ENCODE peak calls at places on chromosomes 16 and 17, in five cellular contexts. V is tibial nerve; R is activated CD4-positive, alpha-beta memory T cell treated with anti-CD3 and anti-CD28 coated beads, Interleukin-2, amount 10 ng/mL, durations not matched to agents 7 days and 5 days; M is upper lobe of right lung; C is KBM-7. N is an unnamed sample.

GRCh38 chr17:38897671-38898290 is 27.6 kb upstream of the LASP1NB start:
- DNase-seq in V (no peak), R (no peak), M (no peak), C (no peak), N (no peak)

GRCh38 chr17:29958947-29959657 is 17.7 kb downstream of the EFCAB5 start:
- DNase-seq in V (no peak), R (no peak), M (no peak), C (no peak), N (no peak)

GRCh38 chr17:63579633-63580032 is 21.1 kb upstream of the TACO1 start:
- DNase-seq in V (no peak), R (no peak), M (no peak), C (no peak), N (no peak)

GRCh38 chr17:50447870-50448573 is 20.7 kb downstream of the CHAD start:
- DNase-seq in V (no peak), R (no peak), M (no peak), C (no peak), N (no peak)

GRCh38 chr17:33142703-33143299 is 150.3 kb downstream of the ASIC2 start:
- DNase-seq in V (no peak), R (no peak), M (no peak), C (peak; percentile 32), N (no peak)

GRCh38 chr17:71975998-71976649 is 144.7 kb upstream of the SOX9 start:
- DNase-seq in V (peak; percentile 75), R (no peak), M (no peak), C (no peak), N (peak; percentile 40)

GRCh38 chr16:67013238-67013822 is 15.6 kb upstream of the CBFB start:
- DNase-seq in V (no peak), R (no peak), M (no peak), C (no peak), N (no peak)

GRCh38 chr16:4346205-4346781 is 4.8 kb downstream of the PAM16 start:
- DNase-seq in V (no peak), R (no peak), M (no peak), C (no peak), N (no peak)

GRCh38 chr16:54657709-54658102 is 273.0 kb upstream of the IRX5 start:
- DNase-seq in V (no peak), R (no peak), M (no peak), C (no peak), N (no peak)

GRCh38 chr17:49031965-49032928 is 35.1 kb downstream of the IGF2BP1 start:
- DNase-seq in V (no peak), R (peak; percentile 55), M (no peak), C (peak; percentile 84), N (no peak)